ENCODE peak calls at places on chromosomes 11 and 22, in nine cellular contexts. T is HCT116, P is body of pancreas, Y is spleen, D is A549, N is mesenchymal stem cell, G is keratinocyte, I is GM23338, U is mesendoderm. W is an unnamed sample.

GRCh38 chr11:75383246-75383645 is 16.1 kb upstream of the RPS3 start:
- DNase-seq in G (no peak), P (no peak), I (peak), D (peak), Y (peak), N (no peak), T (no peak), U (peak), W (peak)

GRCh38 chr22:37244922-37245722 is 1.1 kb upstream of the RAC2 start:
- DNase-seq in D (no peak), Y (peak), N (no peak), G (no peak), P (no peak), U (no peak), T (no peak), I (no peak), W (no peak)

GRCh38 chr22:17706451-17706900 is 67.8 kb downstream of the BID start:
- DNase-seq in U (peak), N (peak), I (peak), P (peak), D (peak), T (peak), G (peak), Y (no peak), W (peak)

GRCh38 chr11:65381721-65382035 is 768 bp downstream of the SLC25A45 start:
- DNase-seq in T (peak), Y (no peak), D (peak), I (no peak), G (peak), U (peak), P (no peak), N (peak), W (no peak)

GRCh38 chr11:98601181-98601773 is 419.5 kb upstream of the CNTN5 start:
- DNase-seq in P (no peak), D (no peak), T (no peak), N (no peak), I (no peak), U (no peak), G (no peak), Y (no peak), W (no peak)

GRCh38 chr11:11984563-11984962 is 23.9 kb downstream of the DKK3 start:
- DNase-seq in Y (no peak), T (no peak), U (no peak), I (no peak), N (no peak), P (no peak), D (no peak), G (no peak), W (no peak)

GRCh38 chr11:33716236-33716635 is 15.6 kb upstream of the C11orf91 start:
- DNase-seq in I (peak), U (no peak), N (no peak), D (no peak), P (peak), T (no peak), Y (no peak), G (peak), W (no peak)

GRCh38 chr22:30605449-30606110 is 1.4 kb upstream of the TCN2 start:
- DNase-seq in U (peak), P (peak), I (peak), G (no peak), D (peak), N (peak), Y (no peak), T (peak), W (peak)

GRCh38 chr11:65780770-65781151 is at the start of gene AP5B1:
- DNase-seq in T (no peak), D (peak), U (peak), G (no peak), N (peak), I (peak), P (peak), Y (peak), W (no peak)

GRCh38 chr11:74443071-74443864 is 24.1 kb downstream of the KCNE3 start:
- DNase-seq in G (no peak), U (peak), N (no peak), T (peak), P (peak), I (peak), Y (no peak), D (peak), W (peak)

GRCh38 chr11:132177106-132177505 is 806.7 kb downstream of the NTM start:
- DNase-seq in Y (no peak), G (no peak), T (no peak), U (peak), P (no peak), N (peak), D (no peak), I (peak), W (peak)

GRCh38 chr11:9615031-9615451 is 41.6 kb downstream of the WEE1 start:
- DNase-seq in N (peak), D (no peak), T (no peak), Y (no peak), P (no peak), I (no peak), G (no peak), U (no peak), W (no peak)

GRCh38 chr11:110389946-110390345 is 39.8 kb upstream of the FDX1 start:
- DNase-seq in D (no peak), T (no peak), P (no peak), U (no peak), I (no peak), G (no peak), Y (no peak), N (no peak), W (no peak)

GRCh38 chr11:43751726-43752125 is 71.2 kb downstream of the HSD17B12 start:
- DNase-seq in U (no peak), D (no peak), P (no peak), N (no peak), I (no peak), T (no peak), G (no peak), Y (no peak), W (no peak)

GRCh38 chr22:32237905-32238304 is 17.2 kb downstream of the SLC5A4 start:
- DNase-seq in I (peak), U (peak), Y (no peak), G (no peak), D (no peak), N (no peak), P (no peak), T (no peak), W (no peak)

GRCh38 chr11:17014321-17014773 is at the start of gene PLEKHA7:
- DNase-seq in G (no peak), N (no peak), D (peak), T (no peak), Y (peak), P (no peak), I (peak), U (no peak), W (no peak)

DNA sequence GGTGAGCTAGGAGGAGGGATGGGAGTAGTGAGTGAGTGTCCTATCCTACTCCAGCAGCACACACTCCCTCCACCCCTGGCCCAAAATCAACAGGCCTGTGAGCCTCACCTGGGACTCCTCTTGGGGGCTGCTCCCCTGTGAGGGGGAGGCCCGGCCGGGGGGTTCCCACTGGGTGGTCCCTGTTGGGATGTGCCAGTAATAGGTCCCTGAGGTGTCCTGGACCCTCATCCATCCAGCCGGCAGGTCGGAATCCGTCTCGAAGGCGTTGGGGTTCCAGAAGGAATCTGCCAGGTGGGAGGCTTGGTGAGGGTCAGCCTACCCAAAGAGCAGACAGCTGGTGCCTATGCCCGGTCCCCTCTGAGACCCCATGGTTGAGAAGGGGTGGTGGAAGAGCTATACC is 13.3 kb downstream of the SMPD1 start:
- DNase-seq in Y (peak), I (no peak), D (no peak), T (no peak), U (no peak), N (no peak), P (no peak), G (no peak), W (no peak)
- H3K27ac ChIP-seq in Y (peak), I (no peak), D (no peak), T (no peak), U (no peak), N (no peak), P (no peak), G (no peak), W (no peak)

DNA sequence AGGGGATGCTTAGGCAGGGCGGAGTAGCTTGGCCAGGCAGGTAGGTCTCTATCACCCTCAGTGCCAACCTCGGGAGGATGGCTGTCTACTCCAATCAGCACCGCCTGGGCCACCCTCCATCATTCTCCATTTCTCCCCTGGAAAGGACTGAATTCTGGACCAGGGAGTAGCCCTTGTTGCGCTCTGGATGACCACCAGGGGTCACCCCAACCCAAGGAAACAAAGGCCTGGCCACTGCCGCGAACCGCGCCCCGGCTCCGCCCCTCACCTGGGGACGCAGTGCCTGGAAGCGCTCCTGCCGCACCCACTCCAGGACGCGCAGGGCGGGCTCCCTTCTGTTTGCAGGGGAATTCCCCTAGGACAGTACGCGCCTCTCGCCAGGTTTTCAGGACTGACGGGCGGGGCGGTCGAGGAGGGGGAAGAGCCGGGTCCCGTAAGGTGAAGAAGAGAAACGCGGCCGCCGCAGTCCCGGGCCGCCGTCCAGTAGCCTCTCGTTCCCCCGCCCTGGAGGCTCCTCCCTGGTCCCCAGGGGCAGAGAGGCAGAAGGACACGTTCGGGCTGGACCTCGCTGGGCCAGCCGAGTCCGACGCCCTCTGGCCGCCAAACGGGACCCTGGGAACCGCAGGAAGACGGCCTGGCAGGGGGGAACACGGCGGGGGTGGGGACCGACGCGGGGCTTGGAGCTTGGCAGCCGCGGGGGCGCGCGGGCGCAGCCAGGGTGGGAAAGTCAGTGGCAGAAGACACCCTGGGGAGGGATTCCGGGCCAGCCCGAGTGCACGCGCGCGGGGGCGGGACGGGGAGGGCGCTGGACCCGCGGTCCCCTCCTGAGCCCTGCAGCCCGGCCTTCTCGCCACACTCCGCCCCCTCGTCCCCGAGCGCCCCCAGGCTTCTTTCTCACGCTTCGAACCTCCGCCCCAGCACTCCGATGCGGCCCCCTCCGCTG is 7.1 kb downstream of the SCN4B start:
- DNase-seq in D (peak), G (peak), I (peak), N (peak), T (peak), Y (peak), P (peak), U (peak), W (peak)
- H3K4me3 ChIP-seq in D (peak), G (peak), I (peak), N (peak), T (peak), Y (peak), P (peak), U (peak), W (peak)

GRCh38 chr22:26553056-26553752 is 36.7 kb downstream of the TPST2 start:
- DNase-seq in U (no peak), D (peak), T (no peak), P (peak), I (no peak), N (peak), G (peak), Y (no peak), W (no peak)
- H3K27ac ChIP-seq in U (no peak), D (peak), T (no peak), P (peak), I (peak), N (peak), G (peak), Y (no peak), W (no peak)

DNA sequence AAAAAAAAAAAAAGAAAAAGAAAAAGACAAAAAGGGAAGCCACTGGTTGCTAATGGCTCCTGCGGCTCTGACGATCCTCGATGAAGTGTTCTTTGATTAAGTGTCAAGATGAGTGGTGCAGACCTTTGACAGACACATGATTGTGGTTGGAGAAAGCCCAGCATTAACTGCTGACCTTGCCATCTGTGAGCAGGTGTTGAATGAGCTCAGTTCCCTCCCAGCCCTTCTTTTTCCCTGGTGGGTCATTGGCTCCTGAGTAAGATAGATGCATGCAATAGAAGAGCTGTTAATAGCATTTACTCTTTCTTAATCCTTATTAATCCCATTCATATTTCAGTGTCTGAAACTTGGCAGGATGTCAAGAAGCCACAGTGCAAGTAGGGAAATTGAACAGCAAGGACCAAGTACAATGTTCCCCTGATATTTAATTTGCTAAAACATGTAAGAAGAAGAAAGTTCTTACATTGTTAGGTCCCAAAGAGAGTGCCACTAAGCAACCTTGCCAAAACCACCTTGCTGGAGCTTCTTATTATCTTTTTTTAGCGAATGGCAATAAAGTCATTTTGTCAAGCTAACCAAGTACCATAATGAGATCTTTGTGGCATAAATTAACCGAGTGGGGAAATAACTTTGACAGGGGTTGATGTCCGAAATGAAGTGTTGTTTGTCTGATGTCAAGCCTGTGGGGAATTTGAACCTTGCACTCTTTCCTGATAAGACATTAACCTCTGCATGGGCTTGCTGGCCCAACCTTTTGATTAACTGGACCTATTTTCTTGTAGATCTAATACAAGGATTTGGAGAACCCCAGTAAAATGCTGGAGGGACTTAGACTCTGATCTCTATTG is 113.7 kb downstream of the PTPRJ start:
- DNase-seq in U (no peak), I (no peak), Y (no peak), G (no peak), T (no peak), D (no peak), N (peak), P (peak), W (peak)
- H3K4me3 ChIP-seq in U (no peak), I (no peak), Y (no peak), G (no peak), T (no peak), D (no peak), N (no peak), P (no peak), W (no peak)

GRCh38 chr22:20015187-20015625 is 1.4 kb downstream of the ARVCF start:
- DNase-seq in U (no peak), T (no peak), G (no peak), D (no peak), P (no peak), I (no peak), N (no peak), Y (peak), W (no peak)

GRCh38 chr22:20012741-20013331 is 3.8 kb downstream of the ARVCF start:
- DNase-seq in I (no peak), U (no peak), T (no peak), Y (peak), N (no peak), G (no peak), D (no peak), P (no peak), W (no peak)

GRCh38 chr22:20014526-20015186 is 2.0 kb downstream of the ARVCF start:
- DNase-seq in G (no peak), U (no peak), P (peak), N (no peak), I (no peak), T (no peak), Y (peak), D (no peak), W (no peak)

GRCh38 chr22:20011993-20012740 is 4.5 kb downstream of the ARVCF start:
- DNase-seq in Y (peak), T (no peak), D (no peak), U (no peak), N (no peak), G (no peak), P (no peak), I (no peak), W (no peak)

GRCh38 chr22:20013382-20013871 is 3.2 kb downstream of the ARVCF start:
- DNase-seq in Y (peak), N (peak), T (no peak), G (no peak), U (peak), P (peak), D (no peak), I (peak), W (peak)
- H3K27ac ChIP-seq in Y (peak), N (no peak), T (no peak), G (no peak), U (no peak), P (no peak), D (no peak), I (no peak), W (no peak)

DNA sequence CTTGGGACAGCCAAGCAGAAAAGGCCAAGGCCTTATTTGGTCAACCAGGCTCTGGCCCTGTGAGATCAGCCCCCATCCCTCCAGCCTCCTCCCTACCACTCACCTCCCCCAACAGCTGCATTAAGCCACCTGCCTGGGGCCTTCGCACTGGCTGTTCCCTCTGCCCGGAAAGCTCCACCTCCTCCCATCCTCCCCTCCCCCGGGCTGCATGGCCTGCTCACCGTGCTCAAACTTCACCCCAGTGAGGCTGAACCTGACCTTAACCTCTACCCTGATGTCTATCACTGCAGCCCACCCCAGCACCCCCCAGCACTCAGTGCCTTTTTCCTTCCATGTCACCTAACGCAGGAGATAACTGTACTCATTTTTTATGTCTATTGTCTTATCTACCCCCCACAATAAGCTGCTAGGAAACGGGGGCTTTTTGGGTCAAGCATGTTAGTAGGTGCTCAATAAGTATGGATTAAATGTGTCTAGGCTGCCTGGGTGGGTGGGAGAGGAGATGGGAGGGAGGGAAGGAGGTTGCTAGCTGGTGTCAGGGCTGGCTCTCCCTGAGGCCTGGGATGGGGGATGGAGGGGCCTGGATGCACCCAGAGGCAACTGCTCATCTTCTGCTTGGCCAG is 912 bp downstream of the PTPRCAP start:
- DNase-seq in I (peak), P (no peak), G (no peak), Y (peak), U (peak), D (no peak), T (no peak), N (peak), W (peak)
- H3K4me3 ChIP-seq in I (peak), P (no peak), G (no peak), Y (peak), U (no peak), D (no peak), T (no peak), N (no peak), W (no peak)

W was measured in SJCRH30.